ENCODE peak calls at places on chromosomes 2 and 18, in ten cellular contexts. F is hepatocyte, A is uterus, D is adrenal gland, T is transverse colon, R is heart right ventricle, V is left ventricle myocardium inferior, Q is A673, X is stomach, K is PC-9. L is an unnamed sample.

GRCh38 chr2:59912076-59912475 is 641.4 kb downstream of the BCL11A start:
- DNase-seq in F (no peak), A (no peak), D (no peak), T (no peak), R (no peak), V (no peak), Q (no peak), X (no peak), K (no peak), L (no peak)

GRCh38 chr2:203379156-203379555 is 51.0 kb downstream of the ABI2 start:
- DNase-seq in F (no peak), A (no peak), D (no peak), T (no peak), R (no peak), V (no peak), Q (no peak), X (no peak), K (no peak), L (no peak)

GRCh38 chr18:59374112-59374511 is 15.0 kb upstream of the LMAN1 start:
- DNase-seq in F (no peak), A (no peak), D (no peak), T (no peak), R (no peak), V (no peak), Q (no peak), X (no peak), K (no peak), L (no peak)

GRCh38 chr2:119826370-119826961 is 66.7 kb downstream of the PTPN4 start:
- DNase-seq in F (peak; percentile 26), A (no peak), D (no peak), T (peak; percentile 19), R (no peak), V (no peak), Q (peak; percentile 84), X (no peak), K (no peak), L (no peak)

GRCh38 chr2:116413659-116414058 is 1400.8 kb upstream of the DDX18 start:
- DNase-seq in F (no peak), A (no peak), D (no peak), T (no peak), R (no peak), V (no peak), Q (no peak), X (no peak), K (no peak), L (no peak)

GRCh38 chr2:127859712-127860085 is 1.7 kb upstream of the POLR2D start:
- DNase-seq in F (peak; percentile 93), A (no peak), D (peak; percentile 69), T (peak; percentile 83), R (no peak), V (peak; percentile 20), Q (no peak), X (peak; percentile 88), K (peak; percentile 45), L (peak; percentile 89)

GRCh38 chr18:56374005-56374655 is 264.3 kb downstream of the TXNL1 start:
- DNase-seq in F (no peak), A (no peak), D (no peak), T (no peak), R (no peak), V (no peak), Q (no peak), X (no peak), K (peak; percentile 66), L (no peak)

GRCh38 chr18:55753643-55754255 is 165.8 kb upstream of the TCF4 start:
- DNase-seq in F (no peak), A (no peak), D (no peak), T (no peak), R (no peak), V (no peak), Q (no peak), X (no peak), K (peak; percentile 85), L (no peak)

GRCh38 chr2:11056614-11057013 is 98.7 kb upstream of the SLC66A3 start:
- DNase-seq in F (peak; percentile 46), A (no peak), D (no peak), T (no peak), R (no peak), V (no peak), Q (peak; percentile 55), X (no peak), K (peak; percentile 82), L (no peak)

GRCh38 chr18:61901334-61901986 is 8.7 kb upstream of the RNF152 start:
- DNase-seq in F (peak; percentile 73), A (peak; percentile 34), D (peak; percentile 74), T (peak; percentile 55), R (no peak), V (no peak), Q (peak; percentile 61), X (peak; percentile 59), K (peak; percentile 51), L (no peak)

GRCh38 chr2:84960157-84960506 is 10.8 kb upstream of the KCMF1 start:
- DNase-seq in F (no peak), A (no peak), D (no peak), T (no peak), R (no peak), V (no peak), Q (no peak), X (no peak), K (no peak), L (no peak)

GRCh38 chr2:27809761-27810241 is 38.3 kb downstream of the MRPL33 start:
- DNase-seq in F (no peak), A (no peak), D (no peak), T (no peak), R (no peak), V (no peak), Q (no peak), X (no peak), K (peak; percentile 87), L (no peak)

GRCh38 chr2:27808984-27809383 is 37.5 kb downstream of the MRPL33 start:
- DNase-seq in F (no peak), A (no peak), D (no peak), T (no peak), R (no peak), V (no peak), Q (no peak), X (no peak), K (no peak), L (no peak)

GRCh38 chr2:27814772-27815171 is 43.3 kb downstream of the MRPL33 start:
- DNase-seq in F (no peak), A (no peak), D (no peak), T (no peak), R (no peak), V (no peak), Q (no peak), X (no peak), K (no peak), L (no peak)

GRCh38 chr2:27808418-27808817 is 36.9 kb downstream of the MRPL33 start:
- DNase-seq in F (no peak), A (no peak), D (no peak), T (no peak), R (no peak), V (no peak), Q (no peak), X (no peak), K (no peak), L (no peak)

DNA sequence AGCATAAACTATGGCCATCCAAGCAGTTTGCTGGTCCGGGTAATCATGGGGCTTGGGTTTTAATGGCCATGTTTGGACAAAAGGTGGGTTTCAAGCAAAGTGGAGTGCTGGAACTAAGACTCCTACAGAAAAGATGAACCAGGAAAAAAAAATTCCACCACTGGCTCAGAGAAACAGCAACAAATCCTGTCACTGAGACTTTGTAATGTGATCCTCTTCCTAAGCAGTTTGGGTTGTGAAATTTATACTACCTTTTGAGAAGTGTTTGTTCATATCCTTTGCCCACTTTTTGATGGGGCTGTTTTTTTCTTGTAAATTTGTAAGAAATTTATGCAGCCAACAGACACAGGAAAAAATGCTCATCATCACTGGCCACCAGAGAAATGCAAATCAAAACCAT is 40.2 kb downstream of the MRPL33 start:
- DNase-seq in F (no peak), A (no peak), D (no peak), T (no peak), R (no peak), V (no peak), Q (no peak), X (no peak), K (no peak), L (no peak)
- H3K4me1 ChIP-seq in F (no peaks in the 10 kb centered on the region), A (no peaks in the 10 kb centered on the region), D (no peaks in the 10 kb centered on the region), T (no peaks in the 10 kb centered on the region), R (no peaks in the 10 kb centered on the region), V (peaks cover 8% of the 10 kb centered on the region), Q (no peaks in the 10 kb centered on the region), X (no peaks in the 10 kb centered on the region), K (peaks cover 26% of the 10 kb centered on the region), L (peaks cover 11% of the 10 kb centered on the region)

DNA sequence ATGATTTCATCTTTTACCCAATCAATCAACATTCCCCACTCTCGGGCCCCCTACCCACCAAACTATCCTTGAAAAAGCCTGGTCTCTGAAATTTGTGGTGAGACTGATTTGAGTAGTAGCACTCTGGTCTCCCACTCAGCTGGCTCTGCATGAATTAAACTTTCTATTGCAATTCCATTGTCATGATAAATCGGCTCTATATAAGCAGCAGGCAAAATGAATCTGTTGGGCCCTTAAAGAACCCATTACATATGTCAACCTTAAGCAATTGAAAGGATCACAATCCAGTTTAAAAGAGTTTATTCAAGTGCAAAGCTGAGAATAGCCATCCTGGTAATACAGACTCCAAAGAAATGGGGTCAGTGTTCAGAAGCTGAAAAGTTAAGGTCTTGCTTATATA is 68.2 kb downstream of the NEURL3 start:
- DNase-seq in F (no peak), A (no peak), D (no peak), T (no peak), R (no peak), V (no peak), Q (no peak), X (no peak), K (no peak), L (no peak)
- H3K4me1 ChIP-seq in F (no peaks in the 10 kb centered on the region), A (no peaks in the 10 kb centered on the region), D (no peaks in the 10 kb centered on the region), T (no peaks in the 10 kb centered on the region), R (peaks cover under 1% of the 10 kb centered on the region), V (peaks cover under 1% of the 10 kb centered on the region), Q (no peaks in the 10 kb centered on the region), X (no peaks in the 10 kb centered on the region), K (no peaks in the 10 kb centered on the region), L (no peaks in the 10 kb centered on the region)

GRCh38 chr2:223075301-223076270 is 23.6 kb downstream of the KCNE4 start:
- DNase-seq in F (no peak), A (no peak), D (no peak), T (no peak), R (no peak), V (no peak), Q (peak; percentile 63), X (no peak), K (no peak), L (no peak)
- H3K4me1 ChIP-seq in F (no peaks in the 10 kb centered on the region), A (no peaks in the 10 kb centered on the region), D (no peaks in the 10 kb centered on the region), T (no peaks in the 10 kb centered on the region), R (no peaks in the 10 kb centered on the region), V (no peaks in the 10 kb centered on the region), Q (peaks cover 22% of the 10 kb centered on the region), X (no peaks in the 10 kb centered on the region), K (no peaks in the 10 kb centered on the region), L (no peaks in the 10 kb centered on the region)

DNA sequence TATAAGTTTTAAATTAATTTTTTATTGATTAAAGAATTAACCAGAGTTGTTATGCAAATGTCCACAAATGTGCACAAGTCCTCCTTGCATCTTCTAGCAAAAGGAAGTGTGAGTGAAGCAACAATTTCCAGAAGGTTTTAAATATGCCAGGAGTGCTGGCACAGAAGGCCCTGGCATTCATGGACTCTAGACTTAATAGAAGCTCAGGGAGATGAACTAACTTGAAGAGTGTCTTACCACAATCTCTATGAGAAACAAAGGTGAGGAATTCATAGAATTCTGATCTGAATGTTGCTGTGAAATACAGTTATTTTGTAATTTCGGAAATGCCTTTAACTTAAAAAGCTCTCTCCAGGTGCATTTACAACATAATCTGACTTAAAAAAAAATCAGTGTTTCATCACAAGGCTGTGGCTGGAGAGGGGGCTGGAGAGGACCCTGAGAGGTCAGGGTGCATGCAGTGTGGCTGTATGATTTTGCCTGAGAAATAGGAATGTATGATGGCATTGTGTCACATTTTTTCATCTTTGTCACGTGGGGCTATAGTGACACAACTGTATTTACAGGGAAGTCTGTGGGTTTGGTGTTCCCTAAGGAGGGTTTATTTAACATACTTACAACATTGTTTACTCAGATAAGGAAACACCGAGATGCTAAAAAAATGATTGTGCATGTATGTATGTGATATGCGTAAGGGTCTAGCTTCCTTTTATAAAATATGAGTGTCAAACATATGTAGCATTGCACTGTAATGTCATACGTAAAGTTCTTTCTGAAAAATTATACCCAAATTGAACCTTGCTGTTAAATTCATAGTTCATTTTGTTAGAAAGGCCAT is 66.2 kb downstream of the MAP4K4 start:
- DNase-seq in F (no peak), A (no peak), D (no peak), T (no peak), R (no peak), V (no peak), Q (no peak), X (no peak), K (no peak), L (no peak)
- H3K4me1 ChIP-seq in F (peaks cover 52% of the 10 kb centered on the region), A (no peaks in the 10 kb centered on the region), D (peaks cover 7% of the 10 kb centered on the region), T (peaks cover 26% of the 10 kb centered on the region), R (peaks cover 80% of the 10 kb centered on the region), V (peaks cover 84% of the 10 kb centered on the region), Q (peaks cover 64% of the 10 kb centered on the region), X (peaks cover 46% of the 10 kb centered on the region), K (peaks cover 82% of the 10 kb centered on the region), L (peaks cover 66% of the 10 kb centered on the region)